ENCODE peak calls at places on chromosomes 11 and 22, in four cellular contexts. G is KBM-7, F is germinal center, C is GM12891. O is an unnamed sample.
A peak's percentile ranks its signal among the peaks of the same experiment; 100 is the strongest.

GRCh38 chr11:2798951-2799761 is 86.4 kb downstream of the CDKN1C start:
- DNase-seq in G (no peak), F (no peak), C (no peak), O (no peak)

GRCh38 chr11:97687106-97687505 is 1297.3 kb downstream of the JRKL start:
- DNase-seq in G (no peak), F (no peak), C (no peak), O (no peak)

GRCh38 chr22:35918466-35918865 is 110.2 kb downstream of the RBFOX2 start:
- DNase-seq in G (no peak), F (no peak), C (no peak), O (no peak)

GRCh38 chr11:84558085-84558905 is 1068.8 kb downstream of the DLG2 start:
- DNase-seq in G (peak; percentile 58), F (peak; percentile 20), C (no peak), O (no peak)

GRCh38 chr11:31643831-31644230 is 134.3 kb downstream of the ELP4 start:
- DNase-seq in G (no peak), F (no peak), C (no peak), O (no peak)

GRCh38 chr22:40406063-40406890 is 35.9 kb downstream of the SGSM3 start:
- DNase-seq in G (no peak), F (no peak), C (no peak), O (no peak)

GRCh38 chr11:87036756-87037449 is 831 bp upstream of the TMEM135 start:
- DNase-seq in G (no peak), F (no peak), C (no peak), O (no peak)

GRCh38 chr22:28917747-28918543 is 34.6 kb downstream of the ZNRF3 start:
- DNase-seq in G (peak; percentile 30), F (no peak), C (no peak), O (no peak)

O was measured in GM12892.